ENCODE peak calls at places on chromosomes 7 and 10, in four cellular contexts. W is fibroblast of lung, L is HepG2, G is GM23248. P is an unnamed sample.

GRCh38 chr7:33979807-33980355 is 74.5 kb downstream of the BMPER start:
- DNase-seq in W (peak), L (peak), G (peak), P (no peak)

GRCh38 chr7:157292770-157293412 is 43.9 kb upstream of the DNAJB6 start:
- DNase-seq in W (no peak), L (no peak), G (no peak), P (no peak)

GRCh38 chr7:132424821-132425739 is 151.2 kb downstream of the PLXNA4 start:
- DNase-seq in W (no peak), L (no peak), G (no peak), P (no peak)

GRCh38 chr7:143256325-143256724 is 6.9 kb upstream of the GSTK1 start:
- DNase-seq in W (no peak), L (no peak), G (no peak), P (no peak)

GRCh38 chr7:104328970-104329825 is 795 bp downstream of the LHFPL3 start:
- DNase-seq in W (no peak), L (no peak), G (peak), P (no peak)

GRCh38 chr10:122420624-122421007 is 33.8 kb upstream of the ARMS2 start:
- DNase-seq in W (peak), L (no peak), G (peak), P (no peak)

GRCh38 chr10:125811251-125811650 is 11.8 kb downstream of the UROS start:
- DNase-seq in W (no peak), L (no peak), G (peak), P (no peak)

GRCh38 chr10:86500846-86501245 is 20.7 kb downstream of the WAPL start:
- DNase-seq in W (no peak), L (no peak), G (peak), P (no peak)

GRCh38 chr10:86659721-86660438 is 5.5 kb downstream of the OPN4 start:
- DNase-seq in W (no peak), L (no peak), G (no peak), P (no peak)

GRCh38 chr10:3874988-3875841 is 90.2 kb upstream of the KLF6 start:
- DNase-seq in W (no peak), L (no peak), G (no peak), P (peak)

GRCh38 chr10:31157125-31157983 is 125.7 kb upstream of the ZNF438 start:
- DNase-seq in W (peak), L (no peak), G (peak), P (no peak)

GRCh38 chr7:116802784-116803183 is 59.6 kb upstream of the CAPZA2 start:
- DNase-seq in W (peak), L (peak), G (peak), P (peak)

GRCh38 chr7:20798081-20798693 is 11.5 kb upstream of the SP8 start:
- DNase-seq in W (peak), L (no peak), G (peak), P (no peak)

GRCh38 chr10:132223611-132224342 is 37.0 kb downstream of the DPYSL4 start:
- DNase-seq in W (no peak), L (no peak), G (no peak), P (no peak)

GRCh38 chr10:122152544-122152943 is 118.6 kb upstream of the BTBD16 start:
- DNase-seq in W (peak), L (no peak), G (peak), P (no peak)

GRCh38 chr7:134995239-134996096 is 9.2 kb downstream of the AGBL3 start:
- DNase-seq in W (no peak), L (no peak), G (no peak), P (no peak)

GRCh38 chr10:122407375-122408125 is 33.0 kb downstream of the PLEKHA1 start:
- DNase-seq in W (peak), L (no peak), G (peak), P (no peak)

GRCh38 chr7:94452257-94452656 is 57.4 kb upstream of the CASD1 start:
- DNase-seq in W (no peak), L (no peak), G (no peak), P (no peak)

GRCh38 chr7:74656421-74656910 is 1.1 kb upstream of the GTF2I start:
- DNase-seq in W (peak), L (peak), G (peak), P (peak)

GRCh38 chr7:92709912-92710311 is 119.7 kb upstream of the FAM133B start:
- DNase-seq in W (no peak), L (no peak), G (no peak), P (no peak)

GRCh38 chr10:48882881-48883280 is 56.8 kb downstream of the LRRC18 start:
- DNase-seq in W (no peak), L (no peak), G (no peak), P (no peak)

GRCh38 chr7:80127412-80128150 is 7.0 kb upstream of the GNAI1 start:
- DNase-seq in W (no peak), L (peak), G (no peak), P (no peak)

GRCh38 chr10:85036661-85037060 is 708.3 kb downstream of the CCSER2 start:
- DNase-seq in W (no peak), L (no peak), G (no peak), P (no peak)

GRCh38 chr7:12032146-12032545 is 178.9 kb upstream of the TMEM106B start:
- DNase-seq in W (peak), L (no peak), G (no peak), P (no peak)

GRCh38 chr10:106682175-106682574 is 482.3 kb downstream of the SORCS1 start:
- DNase-seq in W (no peak), L (no peak), G (peak), P (no peak)

GRCh38 chr7:98641646-98642489 is 24.8 kb downstream of the NPTX2 start:
- DNase-seq in W (no peak), L (peak), G (no peak), P (no peak)

GRCh38 chr7:5526190-5527037 is 102.8 kb upstream of the TNRC18 start:
- DNase-seq in W (no peak), L (peak), G (peak), P (peak)

GRCh38 chr10:67606572-67606971 is 89.4 kb downstream of the CTNNA3 start:
- DNase-seq in W (peak), L (no peak), G (peak), P (no peak)

GRCh38 chr7:98557538-98558031 is 59.5 kb upstream of the NPTX2 start:
- DNase-seq in W (no peak), L (no peak), G (no peak), P (no peak)

GRCh38 chr10:97024181-97025073 is 161.3 kb downstream of the SLIT1 start:
- DNase-seq in W (peak), L (no peak), G (peak), P (no peak)

GRCh38 chr10:67401711-67402110 is 294.3 kb downstream of the CTNNA3 start:
- DNase-seq in W (no peak), L (no peak), G (no peak), P (no peak)

GRCh38 chr7:4386190-4386589 is 295.9 kb upstream of the FOXK1 start:
- DNase-seq in W (no peak), L (no peak), G (no peak), P (no peak)

GRCh38 chr10:114291516-114291915 is 52.5 kb downstream of the VWA2 start:
- DNase-seq in W (no peak), L (no peak), G (no peak), P (no peak)

GRCh38 chr10:7797582-7797981 is 9.6 kb downstream of the ATP5F1C start:
- DNase-seq in W (peak), L (no peak), G (peak), P (no peak)

GRCh38 chr7:157279679-157279972 is 57.2 kb upstream of the DNAJB6 start:
- DNase-seq in W (no peak), L (no peak), G (no peak), P (no peak)

GRCh38 chr7:142889825-142890224 is 4.3 kb upstream of the TRPV6 start:
- DNase-seq in W (no peak), L (no peak), G (no peak), P (no peak)

GRCh38 chr7:100219271-100219737 is 445 bp upstream of the PVRIG start:
- DNase-seq in W (no peak), L (no peak), G (no peak), P (no peak)
- H3K4me3 ChIP-seq in W (no peak), L (no peak), G (no peak), P (no peak)

DNA sequence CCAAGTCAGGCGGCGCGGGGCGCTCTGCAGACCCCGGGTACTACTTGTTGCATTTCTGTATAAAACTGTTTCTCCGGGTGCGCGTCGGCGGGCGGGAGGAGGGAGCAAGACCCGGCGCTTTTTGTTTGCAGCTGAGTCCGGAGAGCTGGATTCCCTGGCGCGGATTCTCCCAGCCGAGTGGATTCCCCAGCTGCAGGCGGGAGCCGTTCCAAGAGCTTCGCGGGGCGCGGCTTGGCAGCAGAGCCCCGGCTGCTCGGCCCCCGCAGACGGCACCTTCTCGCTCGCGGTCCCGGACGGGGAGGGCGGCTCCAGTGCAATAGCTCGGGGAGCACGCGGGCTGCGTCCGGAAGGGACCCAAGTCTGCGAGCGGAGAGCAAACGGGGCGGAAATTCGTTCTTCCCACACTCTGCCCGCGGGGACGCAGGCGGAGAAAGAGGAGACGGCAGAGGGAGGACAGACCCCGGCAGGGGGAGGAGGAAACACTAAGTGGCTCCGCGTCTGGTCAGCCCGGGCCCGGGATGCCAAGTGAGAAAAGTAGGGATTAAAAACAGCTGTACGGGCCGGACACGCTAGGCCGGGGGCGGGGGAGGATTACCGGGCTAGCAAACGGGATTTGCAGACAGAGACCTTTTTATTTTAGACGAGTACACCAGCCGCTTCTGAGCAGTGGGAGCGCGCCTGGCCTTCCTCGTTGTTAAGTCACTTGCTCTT is at the start of gene TRIL:
- DNase-seq in W (peak), L (no peak), G (peak), P (no peak)
- TF ChIP-seq EZH2 in W (no peak), L (no peak), G (no peak), P (no peak)

GRCh38 chr10:102596506-102596971 is 47.7 kb upstream of the TRIM8 start:
- DNase-seq in W (peak), L (peak), G (peak), P (peak)
- H3K4me3 ChIP-seq in W (no peak), L (no peak), G (no peak), P (no peak)

GRCh38 chr10:93071177-93071472 is 2.6 kb upstream of the CYP26A1 start:
- DNase-seq in W (no peak), L (no peak), G (no peak), P (no peak)

GRCh38 chr10:93073539-93074136 is at the start of gene CYP26A1:
- DNase-seq in W (no peak), L (no peak), G (peak), P (no peak)

GRCh38 chr10:93071674-93072224 is 1.9 kb upstream of the CYP26A1 start:
- DNase-seq in W (no peak), L (peak), G (peak), P (no peak)

GRCh38 chr10:93072713-93073538 is 767 bp upstream of the CYP26A1 start:
- DNase-seq in W (no peak), L (no peak), G (peak), P (no peak)

DNA sequence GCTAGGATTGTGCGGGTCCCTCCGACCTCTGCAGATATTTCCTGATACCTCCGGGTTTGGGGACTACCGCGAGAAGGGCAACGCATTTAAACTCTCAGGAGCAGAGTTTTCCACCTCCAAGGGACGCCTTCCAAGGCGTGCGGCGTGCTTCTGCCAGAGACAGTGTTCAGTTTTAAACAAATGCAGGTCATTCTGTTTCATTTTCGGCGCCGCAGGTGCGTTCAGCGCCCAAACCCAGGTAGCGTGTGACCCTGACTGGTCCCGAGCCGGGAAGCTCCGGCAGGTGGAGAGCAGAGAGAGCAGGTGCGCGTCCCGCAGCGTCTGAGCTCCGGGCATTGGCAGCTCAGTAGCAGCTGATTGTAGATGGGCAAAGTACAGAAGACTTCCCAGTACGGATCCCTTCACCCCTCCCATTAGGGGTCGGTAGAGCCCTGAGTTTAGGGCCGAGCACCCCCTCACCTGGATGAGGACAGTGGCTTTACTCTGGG is 1.4 kb upstream of the CYP26A1 start:
- DNase-seq in W (no peak), L (no peak), G (peak), P (no peak)
- TF ChIP-seq EZH2 in W (no peak), L (no peak), G (no peak), P (no peak)

GRCh38 chr7:2301510-2301860 is 12.8 kb downstream of the SNX8 start:
- DNase-seq in W (peak), L (no peak), G (peak), P (no peak)

GRCh38 chr7:2296830-2297229 is 17.4 kb downstream of the SNX8 start:
- DNase-seq in W (no peak), L (no peak), G (no peak), P (no peak)

GRCh38 chr7:2295936-2296620 is 18.2 kb downstream of the SNX8 start:
- DNase-seq in W (no peak), L (no peak), G (no peak), P (no peak)

GRCh38 chr7:2299853-2300512 is 14.3 kb downstream of the SNX8 start:
- DNase-seq in W (no peak), L (no peak), G (peak), P (no peak)

DNA sequence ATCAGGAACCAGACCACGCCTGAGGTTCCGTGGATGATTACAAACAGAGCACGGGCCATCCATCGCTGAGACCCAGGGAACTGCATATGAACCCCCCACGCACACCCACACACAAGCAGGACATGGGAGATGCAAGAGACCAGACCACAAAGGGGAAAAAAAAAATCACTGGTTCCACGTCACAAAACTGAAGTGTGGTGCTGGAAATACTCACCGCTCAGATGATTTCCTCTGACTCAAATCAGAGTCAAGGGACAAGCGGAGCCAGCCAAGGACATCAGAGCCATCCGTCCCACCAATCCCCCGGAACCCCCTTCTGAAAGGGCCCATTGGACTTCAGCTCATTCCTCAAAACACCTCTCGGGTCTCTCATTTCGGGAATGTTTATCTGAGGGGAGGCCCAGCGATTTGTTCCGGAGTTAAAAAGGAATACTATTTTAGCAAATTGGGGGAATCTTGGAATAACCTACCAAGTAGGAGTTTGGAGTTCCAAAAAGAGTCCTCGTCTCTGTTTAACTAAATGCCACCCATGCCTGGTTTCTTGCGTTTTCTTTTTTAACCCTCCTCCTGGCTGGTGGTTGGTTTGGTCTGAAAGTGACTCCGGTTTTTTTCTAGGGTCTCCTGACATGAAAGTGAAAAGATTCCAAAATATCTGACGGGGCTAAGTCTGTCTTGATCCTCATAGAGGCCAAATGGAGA is 15.0 kb downstream of the SNX8 start:
- DNase-seq in W (peak), L (no peak), G (peak), P (no peak)
- H3K4me3 ChIP-seq in W (no peak), L (no peak), G (peak), P (no peak)

P was measured in DND-41.